ENCODE peak calls at places on chromosome 11, in six cellular contexts. M is MM.1S, P is PC-3, B is hepatocyte, S is neural progenitor cell, U is GM23338. F is an unnamed sample.
A peak's percentile ranks its signal among the peaks of the same experiment; 100 is the strongest.

GRCh38 chr11:134740590-134741342 is 328.7 kb upstream of the B3GAT1 start:
- DNase-seq in M (no peak), P (no peak), B (no peak), S (no peak), U (no peak), F (no peak)

GRCh38 chr11:61309141-61309540 is 14.0 kb upstream of the VWCE start:
- DNase-seq in M (no peak), P (no peak), B (no peak), S (no peak), U (no peak), F (no peak)

GRCh38 chr11:29063630-29064361 is 953.0 kb downstream of the KCNA4 start:
- DNase-seq in M (no peak), P (peak; percentile 65), B (no peak), S (no peak), U (no peak), F (no peak)

GRCh38 chr11:30775123-30775522 is 189.0 kb upstream of the MPPED2 start:
- DNase-seq in M (no peak), P (no peak), B (no peak), S (peak; percentile 18), U (peak; percentile 51), F (no peak)

GRCh38 chr11:61092280-61092766 is 10.0 kb upstream of the CD5 start:
- DNase-seq in M (no peak), P (no peak), B (no peak), S (no peak), U (no peak), F (no peak)

GRCh38 chr11:65781962-65782815 is 1.4 kb upstream of the AP5B1 start:
- DNase-seq in M (no peak), P (no peak), B (peak; percentile 19), S (no peak), U (no peak), F (no peak)

GRCh38 chr11:133072858-133073582 is 459.3 kb downstream of the OPCML start:
- DNase-seq in M (no peak), P (no peak), B (no peak), S (no peak), U (no peak), F (no peak)

GRCh38 chr11:1122356-1123002 is 35.3 kb upstream of the MUC5AC start:
- DNase-seq in M (no peak), P (no peak), B (no peak), S (no peak), U (no peak), F (no peak)

GRCh38 chr11:22199243-22199642 is 6.4 kb downstream of the ANO5 start:
- DNase-seq in M (no peak), P (no peak), B (no peak), S (no peak), U (no peak), F (no peak)

GRCh38 chr11:72525466-72525865 is 91.1 kb upstream of the CLPB start:
- DNase-seq in M (no peak), P (no peak), B (no peak), S (no peak), U (peak; percentile 47), F (peak; percentile 32)

GRCh38 chr11:130055637-130056036 is 14.1 kb upstream of the APLP2 start:
- DNase-seq in M (no peak), P (no peak), B (no peak), S (no peak), U (no peak), F (peak; percentile 90)

GRCh38 chr11:18567081-18567480 is 21.5 kb downstream of the UEVLD start:
- DNase-seq in M (no peak), P (no peak), B (no peak), S (no peak), U (no peak), F (peak; percentile 76)

GRCh38 chr11:8205566-8205965 is 36.7 kb upstream of the RIC3 start:
- DNase-seq in M (no peak), P (no peak), B (no peak), S (no peak), U (no peak), F (no peak)

GRCh38 chr11:117315285-117316196 is 515 bp downstream of the BACE1 start:
- DNase-seq in M (no peak), P (no peak), B (peak; percentile 17), S (no peak), U (peak; percentile 25), F (peak; percentile 51)

GRCh38 chr11:62823677-62824076 is 8.2 kb downstream of the STX5 start:
- DNase-seq in M (no peak), P (no peak), B (no peak), S (no peak), U (no peak), F (no peak)

GRCh38 chr11:8639655-8640054 is 42.8 kb downstream of the TRIM66 start:
- DNase-seq in M (no peak), P (no peak), B (no peak), S (no peak), U (no peak), F (no peak)

GRCh38 chr11:122834065-122834464 is 4.2 kb upstream of the CRTAM start:
- DNase-seq in M (no peak), P (no peak), B (no peak), S (no peak), U (no peak), F (no peak)

GRCh38 chr11:14454861-14455632 is 44.6 kb downstream of the COPB1 start:
- DNase-seq in M (no peak), P (peak; percentile 55), B (no peak), S (peak; percentile 16), U (peak; percentile 54), F (peak; percentile 65)
- TF ChIP-seq EZH2phosphoT487 in M (no peak), P (no peak), B (no peak), S (no peak), U (no peak), F (no peak)

GRCh38 chr11:125588505-125588904 is 4.1 kb upstream of the STT3A start:
- DNase-seq in M (no peak), P (peak; percentile 55), B (no peak), S (no peak), U (no peak), F (no peak)

GRCh38 chr11:125594958-125595357 is 2.3 kb downstream of the STT3A start:
- DNase-seq in M (no peak), P (no peak), B (no peak), S (no peak), U (no peak), F (no peak)

GRCh38 chr11:125591659-125592304 is 870 bp upstream of the STT3A start:
- DNase-seq in M (peak; percentile 10), P (peak; percentile 40), B (peak; percentile 55), S (peak; percentile 79), U (peak; percentile 54), F (peak; percentile 75)

GRCh38 chr11:125592305-125593112 is at the start of gene STT3A:
- DNase-seq in M (peak; percentile 100), P (peak; percentile 100), B (peak; percentile 99), S (peak; percentile 99), U (peak; percentile 100), F (peak; percentile 100)

GRCh38 chr11:125593113-125593761 is 585 bp downstream of the STT3A start:
- DNase-seq in M (peak; percentile 19), P (peak; percentile 35), B (peak; percentile 57), S (no peak), U (peak; percentile 64), F (peak; percentile 70)
- TF ChIP-seq EZH2phosphoT487 in M (no peak), P (no peak), B (no peak), S (no peak), U (no peak), F (no peak)

GRCh38 chr11:66850235-66850587 is 6.7 kb upstream of the LRFN4 start:
- DNase-seq in M (no peak), P (no peak), B (no peak), S (no peak), U (no peak), F (no peak)

GRCh38 chr11:66851251-66851620 is 5.6 kb upstream of the LRFN4 start:
- DNase-seq in M (no peak), P (no peak), B (no peak), S (no peak), U (no peak), F (no peak)

GRCh38 chr11:66848671-66849500 is 5.6 kb downstream of the RCE1 start:
- DNase-seq in M (no peak), P (no peak), B (no peak), S (no peak), U (no peak), F (no peak)

GRCh38 chr11:66850588-66851250 is 6.1 kb upstream of the LRFN4 start:
- DNase-seq in M (no peak), P (no peak), B (no peak), S (no peak), U (no peak), F (no peak)

DNA sequence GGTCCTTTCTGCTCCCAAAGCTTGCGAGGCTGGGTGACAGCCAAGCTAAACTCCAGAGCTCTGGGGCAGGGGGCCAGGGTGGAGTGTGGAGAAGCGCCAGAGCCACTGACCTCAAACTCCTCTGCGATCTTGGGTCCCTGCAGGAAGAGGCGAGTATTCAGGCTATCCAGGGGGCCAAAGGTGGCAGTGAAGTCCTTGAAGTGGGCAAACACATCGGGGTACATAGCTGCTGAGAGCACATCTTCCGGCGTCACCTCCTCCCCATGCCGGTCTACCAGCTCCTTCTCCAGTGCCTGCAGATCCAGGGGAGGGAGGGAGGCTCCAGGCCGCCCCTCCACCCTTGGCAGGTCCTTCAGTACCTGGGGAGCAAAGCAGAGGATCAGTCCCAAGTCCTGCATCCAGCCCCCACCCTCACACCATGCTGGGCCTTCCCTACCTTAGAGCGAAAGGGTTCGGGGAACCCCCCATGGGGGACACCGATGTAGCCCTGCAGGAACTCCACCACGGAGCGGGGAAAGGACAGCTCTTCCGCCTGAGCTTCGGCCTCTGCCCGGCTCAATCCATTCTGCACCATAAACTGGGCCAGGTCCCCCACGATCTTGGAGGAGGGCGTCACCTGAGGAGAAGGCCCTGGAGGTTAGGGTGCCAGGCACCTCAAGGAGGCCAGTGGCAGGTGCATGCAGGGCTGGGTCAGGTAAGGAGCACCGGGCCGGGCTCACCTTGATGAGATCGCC is 6.4 kb downstream of the RCE1 start:
- DNase-seq in M (no peak), P (no peak), B (no peak), S (no peak), U (no peak), F (no peak)
- TF ChIP-seq EZH2phosphoT487 in M (no peak), P (no peak), B (no peak), S (no peak), U (no peak), F (no peak)

GRCh38 chr11:118878187-118878586 is 5.5 kb upstream of the CXCR5 start:
- DNase-seq in M (no peak), P (no peak), B (no peak), S (no peak), U (no peak), F (no peak)
- TF ChIP-seq EZH2phosphoT487 in M (no peak), P (no peak), B (no peak), S (no peak), U (no peak), F (no peak)

GRCh38 chr11:41878158-41878557 is 418.7 kb upstream of the LRRC4C start:
- DNase-seq in M (no peak), P (peak; percentile 67), B (no peak), S (no peak), U (no peak), F (no peak)

DNA sequence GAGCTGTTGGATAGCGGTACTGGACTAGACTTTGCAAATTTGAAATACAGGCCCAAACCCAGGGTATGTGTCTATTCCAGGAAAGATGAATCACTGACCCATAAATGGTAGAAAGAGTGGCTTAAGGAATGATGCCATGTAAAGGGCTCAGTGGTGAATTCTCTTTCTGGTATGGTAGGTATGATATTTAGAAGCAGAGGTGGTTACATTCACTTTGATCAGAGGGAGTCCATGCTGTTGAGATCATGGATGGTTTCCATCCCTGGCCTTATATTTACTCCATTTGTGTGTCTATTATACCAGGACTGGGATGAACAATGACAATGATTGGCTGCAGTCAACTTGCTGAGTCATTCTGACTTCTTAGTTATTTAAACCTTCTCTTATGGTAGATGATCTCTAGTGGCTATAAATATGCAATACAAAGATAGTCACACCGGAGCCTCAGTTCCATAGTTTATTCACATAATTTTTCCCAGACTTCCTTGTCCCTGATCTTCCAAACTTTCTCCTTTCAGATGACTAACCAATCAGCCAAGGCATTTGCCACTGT is 419.8 kb upstream of the LRRC4C start:
- DNase-seq in M (no peak), P (peak; percentile 50), B (no peak), S (no peak), U (no peak), F (peak; percentile 6)
- TF ChIP-seq EZH2phosphoT487 in M (no peak), P (no peak), B (no peak), S (no peak), U (no peak), F (no peak)